ENCODE peak calls at places on chromosomes 2 and 18, in ten cellular contexts. One of them, this sample, is unnamed. For H3K4me1, the result is how much of the 10 kb centered on the place peaks cover.

GRCh38 chr2:45120546-45120945 is 111.3 kb upstream of the SIX2 start:
- DNase-seq in PC-9: peak
- DNase-seq in right lobe of liver: no peak
- DNase-seq in lower lobe of right lung: no peak
- DNase-seq in effector memory CD4-positive, alpha-beta T cell: no peak
- DNase-seq in stomach: no peak
- DNase-seq in naive thymus-derived CD4-positive, alpha-beta T cell: no peak
- DNase-seq in A549: no peak
- DNase-seq in aorta: no peak
- DNase-seq in IMR-90: peak
- DNase-seq in this sample: no peak

GRCh38 chr2:62489702-62490101 is 16.3 kb downstream of the TMEM17 start:
- DNase-seq in PC-9: no peak
- DNase-seq in right lobe of liver: no peak
- DNase-seq in lower lobe of right lung: no peak
- DNase-seq in effector memory CD4-positive, alpha-beta T cell: no peak
- DNase-seq in stomach: no peak
- DNase-seq in naive thymus-derived CD4-positive, alpha-beta T cell: no peak
- DNase-seq in A549: no peak
- DNase-seq in aorta: no peak
- DNase-seq in IMR-90: no peak
- DNase-seq in this sample: no peak

GRCh38 chr2:200466703-200467418 is 43.0 kb downstream of the KCTD18 start:
- DNase-seq in PC-9: no peak
- DNase-seq in right lobe of liver: no peak
- DNase-seq in lower lobe of right lung: no peak
- DNase-seq in effector memory CD4-positive, alpha-beta T cell: peak
- DNase-seq in stomach: no peak
- DNase-seq in naive thymus-derived CD4-positive, alpha-beta T cell: peak
- DNase-seq in A549: no peak
- DNase-seq in aorta: peak
- DNase-seq in IMR-90: peak
- DNase-seq in this sample: no peak

GRCh38 chr18:4854664-4855063 is 342.4 kb downstream of the AKAIN1 start:
- DNase-seq in PC-9: no peak
- DNase-seq in right lobe of liver: no peak
- DNase-seq in lower lobe of right lung: no peak
- DNase-seq in effector memory CD4-positive, alpha-beta T cell: no peak
- DNase-seq in stomach: no peak
- DNase-seq in naive thymus-derived CD4-positive, alpha-beta T cell: no peak
- DNase-seq in A549: no peak
- DNase-seq in aorta: no peak
- DNase-seq in IMR-90: no peak
- DNase-seq in this sample: no peak

GRCh38 chr18:12947355-12948054 is at the start of gene SEH1L:
- DNase-seq in PC-9: peak
- DNase-seq in right lobe of liver: peak
- DNase-seq in lower lobe of right lung: peak
- DNase-seq in effector memory CD4-positive, alpha-beta T cell: peak
- DNase-seq in stomach: peak
- DNase-seq in naive thymus-derived CD4-positive, alpha-beta T cell: peak
- DNase-seq in A549: peak
- DNase-seq in aorta: peak
- DNase-seq in IMR-90: peak
- DNase-seq in this sample: peak

GRCh38 chr2:205808493-205809121 is 126.3 kb downstream of the NRP2 start:
- DNase-seq in PC-9: no peak
- DNase-seq in right lobe of liver: peak
- DNase-seq in lower lobe of right lung: no peak
- DNase-seq in effector memory CD4-positive, alpha-beta T cell: no peak
- DNase-seq in stomach: no peak
- DNase-seq in naive thymus-derived CD4-positive, alpha-beta T cell: no peak
- DNase-seq in A549: no peak
- DNase-seq in aorta: no peak
- DNase-seq in IMR-90: no peak
- DNase-seq in this sample: no peak

GRCh38 chr2:235642446-235643107 is 148.7 kb downstream of the AGAP1 start:
- DNase-seq in PC-9: no peak
- DNase-seq in right lobe of liver: no peak
- DNase-seq in lower lobe of right lung: no peak
- DNase-seq in effector memory CD4-positive, alpha-beta T cell: no peak
- DNase-seq in stomach: no peak
- DNase-seq in naive thymus-derived CD4-positive, alpha-beta T cell: no peak
- DNase-seq in A549: no peak
- DNase-seq in aorta: no peak
- DNase-seq in IMR-90: peak
- DNase-seq in this sample: no peak

GRCh38 chr18:37663446-37663845 is 97.8 kb upstream of the CELF4 start:
- DNase-seq in PC-9: no peak
- DNase-seq in right lobe of liver: no peak
- DNase-seq in lower lobe of right lung: no peak
- DNase-seq in effector memory CD4-positive, alpha-beta T cell: no peak
- DNase-seq in stomach: no peak
- DNase-seq in naive thymus-derived CD4-positive, alpha-beta T cell: no peak
- DNase-seq in A549: no peak
- DNase-seq in aorta: no peak
- DNase-seq in IMR-90: no peak
- DNase-seq in this sample: no peak

GRCh38 chr2:215405722-215406581 is 29.9 kb downstream of the FN1 start:
- DNase-seq in PC-9: no peak
- DNase-seq in right lobe of liver: no peak
- DNase-seq in lower lobe of right lung: no peak
- DNase-seq in effector memory CD4-positive, alpha-beta T cell: no peak
- DNase-seq in stomach: no peak
- DNase-seq in naive thymus-derived CD4-positive, alpha-beta T cell: no peak
- DNase-seq in A549: no peak
- DNase-seq in aorta: no peak
- DNase-seq in IMR-90: no peak
- DNase-seq in this sample: no peak

GRCh38 chr2:215404357-215404719 is 31.5 kb downstream of the FN1 start:
- DNase-seq in PC-9: no peak
- DNase-seq in right lobe of liver: no peak
- DNase-seq in lower lobe of right lung: no peak
- DNase-seq in effector memory CD4-positive, alpha-beta T cell: no peak
- DNase-seq in stomach: no peak
- DNase-seq in naive thymus-derived CD4-positive, alpha-beta T cell: no peak
- DNase-seq in A549: no peak
- DNase-seq in aorta: no peak
- DNase-seq in IMR-90: no peak
- DNase-seq in this sample: no peak

GRCh38 chr2:215407596-215408264 is 28.1 kb downstream of the FN1 start:
- DNase-seq in PC-9: no peak
- DNase-seq in right lobe of liver: no peak
- DNase-seq in lower lobe of right lung: no peak
- DNase-seq in effector memory CD4-positive, alpha-beta T cell: no peak
- DNase-seq in stomach: no peak
- DNase-seq in naive thymus-derived CD4-positive, alpha-beta T cell: no peak
- DNase-seq in A549: no peak
- DNase-seq in aorta: no peak
- DNase-seq in IMR-90: no peak
- DNase-seq in this sample: no peak

GRCh38 chr2:215409331-215410127 is 26.3 kb downstream of the FN1 start:
- DNase-seq in PC-9: peak
- DNase-seq in right lobe of liver: no peak
- DNase-seq in lower lobe of right lung: no peak
- DNase-seq in effector memory CD4-positive, alpha-beta T cell: no peak
- DNase-seq in stomach: no peak
- DNase-seq in naive thymus-derived CD4-positive, alpha-beta T cell: no peak
- DNase-seq in A549: no peak
- DNase-seq in aorta: no peak
- DNase-seq in IMR-90: peak
- DNase-seq in this sample: peak

GRCh38 chr2:215407061-215407460 is 28.8 kb downstream of the FN1 start:
- DNase-seq in PC-9: no peak
- DNase-seq in right lobe of liver: no peak
- DNase-seq in lower lobe of right lung: no peak
- DNase-seq in effector memory CD4-positive, alpha-beta T cell: no peak
- DNase-seq in stomach: no peak
- DNase-seq in naive thymus-derived CD4-positive, alpha-beta T cell: no peak
- DNase-seq in A549: no peak
- DNase-seq in aorta: no peak
- DNase-seq in IMR-90: no peak
- DNase-seq in this sample: no peak
- H3K4me1 ChIP-seq in PC-9: under half
- H3K4me1 ChIP-seq in right lobe of liver: under half
- H3K4me1 ChIP-seq in lower lobe of right lung: under half
- H3K4me1 ChIP-seq in effector memory CD4-positive, alpha-beta T cell: under half
- H3K4me1 ChIP-seq in stomach: under half
- H3K4me1 ChIP-seq in naive thymus-derived CD4-positive, alpha-beta T cell: under half
- H3K4me1 ChIP-seq in A549: under half
- H3K4me1 ChIP-seq in aorta: under half
- H3K4me1 ChIP-seq in IMR-90: under half
- H3K4me1 ChIP-seq in this sample: under half

DNA sequence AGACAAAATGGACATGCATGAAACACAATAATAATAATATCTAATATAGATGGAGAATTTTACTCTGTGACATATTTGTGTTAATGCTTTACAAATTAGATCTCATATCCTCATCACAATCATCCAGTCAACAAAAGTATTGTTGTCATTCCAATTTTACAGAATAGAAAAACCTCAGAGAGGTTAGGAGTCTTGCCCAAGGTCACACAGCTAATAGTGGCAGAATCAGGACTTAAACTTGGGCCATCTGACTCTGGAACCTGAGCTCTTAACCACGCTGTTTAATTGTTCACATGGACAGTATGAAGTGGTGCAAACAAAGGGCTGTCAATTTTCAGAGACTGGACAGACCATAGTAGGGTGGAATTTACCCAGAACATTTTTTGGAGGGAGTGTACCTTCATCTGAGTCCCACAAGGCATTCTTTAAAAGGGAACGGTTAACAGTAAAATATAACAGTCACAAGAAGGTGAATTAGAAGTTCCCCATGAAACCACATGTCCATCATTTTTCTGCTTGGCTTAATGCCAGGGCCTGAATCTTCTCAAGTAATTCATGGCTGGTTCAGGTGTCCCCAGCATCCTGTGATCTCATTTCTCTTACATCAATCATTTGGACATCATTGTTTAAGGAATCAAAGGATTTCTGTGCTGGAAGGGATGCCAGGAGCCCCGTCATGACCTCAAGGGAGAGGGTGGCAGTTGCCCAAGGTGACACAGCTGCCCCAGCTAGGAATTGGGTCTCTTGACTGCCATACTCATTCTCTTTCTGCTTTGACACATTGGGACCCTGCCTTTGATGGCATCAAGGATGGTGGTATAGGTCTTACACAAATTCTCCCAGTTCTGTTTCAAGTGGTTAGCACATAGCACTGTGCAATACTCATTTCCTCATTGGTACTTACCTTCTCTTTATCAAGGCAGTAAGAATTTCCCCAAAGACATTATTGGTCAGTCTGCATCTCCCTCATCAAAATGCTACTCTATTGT is 35.6 kb upstream of the CCDC93 start:
- DNase-seq in PC-9: peak
- DNase-seq in right lobe of liver: no peak
- DNase-seq in lower lobe of right lung: no peak
- DNase-seq in effector memory CD4-positive, alpha-beta T cell: no peak
- DNase-seq in stomach: no peak
- DNase-seq in naive thymus-derived CD4-positive, alpha-beta T cell: no peak
- DNase-seq in A549: no peak
- DNase-seq in aorta: no peak
- DNase-seq in IMR-90: no peak
- DNase-seq in this sample: no peak
- H3K4me1 ChIP-seq in PC-9: under half
- H3K4me1 ChIP-seq in right lobe of liver: under half
- H3K4me1 ChIP-seq in lower lobe of right lung: under half
- H3K4me1 ChIP-seq in effector memory CD4-positive, alpha-beta T cell: under half
- H3K4me1 ChIP-seq in stomach: under half
- H3K4me1 ChIP-seq in naive thymus-derived CD4-positive, alpha-beta T cell: under half
- H3K4me1 ChIP-seq in A549: under half
- H3K4me1 ChIP-seq in aorta: under half
- H3K4me1 ChIP-seq in IMR-90: under half
- H3K4me1 ChIP-seq in this sample: under half

GRCh38 chr2:26049641-26050040 is 15.8 kb downstream of the RAB10 start:
- DNase-seq in PC-9: no peak
- DNase-seq in right lobe of liver: no peak
- DNase-seq in lower lobe of right lung: no peak
- DNase-seq in effector memory CD4-positive, alpha-beta T cell: no peak
- DNase-seq in stomach: no peak
- DNase-seq in naive thymus-derived CD4-positive, alpha-beta T cell: no peak
- DNase-seq in A549: no peak
- DNase-seq in aorta: no peak
- DNase-seq in IMR-90: no peak
- DNase-seq in this sample: no peak

GRCh38 chr2:26058390-26058789 is 24.5 kb downstream of the RAB10 start:
- DNase-seq in PC-9: no peak
- DNase-seq in right lobe of liver: no peak
- DNase-seq in lower lobe of right lung: no peak
- DNase-seq in effector memory CD4-positive, alpha-beta T cell: no peak
- DNase-seq in stomach: no peak
- DNase-seq in naive thymus-derived CD4-positive, alpha-beta T cell: no peak
- DNase-seq in A549: no peak
- DNase-seq in aorta: no peak
- DNase-seq in IMR-90: no peak
- DNase-seq in this sample: no peak

GRCh38 chr2:26054598-26055348 is 20.9 kb downstream of the RAB10 start:
- DNase-seq in PC-9: no peak
- DNase-seq in right lobe of liver: no peak
- DNase-seq in lower lobe of right lung: no peak
- DNase-seq in effector memory CD4-positive, alpha-beta T cell: no peak
- DNase-seq in stomach: no peak
- DNase-seq in naive thymus-derived CD4-positive, alpha-beta T cell: no peak
- DNase-seq in A549: no peak
- DNase-seq in aorta: no peak
- DNase-seq in IMR-90: peak
- DNase-seq in this sample: no peak

GRCh38 chr2:26048791-26049190 is 14.9 kb downstream of the RAB10 start:
- DNase-seq in PC-9: no peak
- DNase-seq in right lobe of liver: no peak
- DNase-seq in lower lobe of right lung: no peak
- DNase-seq in effector memory CD4-positive, alpha-beta T cell: no peak
- DNase-seq in stomach: no peak
- DNase-seq in naive thymus-derived CD4-positive, alpha-beta T cell: no peak
- DNase-seq in A549: no peak
- DNase-seq in aorta: no peak
- DNase-seq in IMR-90: no peak
- DNase-seq in this sample: no peak

DNA sequence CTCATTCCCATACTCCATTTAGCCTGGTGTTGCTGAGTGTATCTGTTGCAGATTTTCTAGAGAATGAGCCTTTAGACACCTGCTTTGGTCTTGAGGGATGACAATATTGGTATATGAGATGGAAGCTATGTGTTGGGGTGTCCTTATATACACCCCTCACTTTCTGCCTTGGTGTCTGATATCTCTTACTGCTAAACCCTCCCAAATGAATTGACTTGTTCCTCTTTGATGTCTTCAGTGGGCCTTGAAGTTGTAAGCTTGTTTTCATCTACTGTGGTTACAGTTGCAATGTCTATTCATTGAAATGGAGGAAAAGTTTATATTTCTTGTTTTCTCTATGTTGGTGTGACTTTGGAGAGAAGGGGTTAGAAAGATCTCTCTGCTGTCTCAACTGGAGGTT is 18.8 kb downstream of the RAB10 start:
- DNase-seq in PC-9: no peak
- DNase-seq in right lobe of liver: no peak
- DNase-seq in lower lobe of right lung: no peak
- DNase-seq in effector memory CD4-positive, alpha-beta T cell: no peak
- DNase-seq in stomach: no peak
- DNase-seq in naive thymus-derived CD4-positive, alpha-beta T cell: no peak
- DNase-seq in A549: no peak
- DNase-seq in aorta: no peak
- DNase-seq in IMR-90: no peak
- DNase-seq in this sample: no peak
- H3K4me1 ChIP-seq in PC-9: under half
- H3K4me1 ChIP-seq in right lobe of liver: under half
- H3K4me1 ChIP-seq in lower lobe of right lung: under half
- H3K4me1 ChIP-seq in effector memory CD4-positive, alpha-beta T cell: under half
- H3K4me1 ChIP-seq in stomach: half or more
- H3K4me1 ChIP-seq in naive thymus-derived CD4-positive, alpha-beta T cell: under half
- H3K4me1 ChIP-seq in A549: half or more
- H3K4me1 ChIP-seq in aorta: under half
- H3K4me1 ChIP-seq in IMR-90: under half
- H3K4me1 ChIP-seq in this sample: under half

DNA sequence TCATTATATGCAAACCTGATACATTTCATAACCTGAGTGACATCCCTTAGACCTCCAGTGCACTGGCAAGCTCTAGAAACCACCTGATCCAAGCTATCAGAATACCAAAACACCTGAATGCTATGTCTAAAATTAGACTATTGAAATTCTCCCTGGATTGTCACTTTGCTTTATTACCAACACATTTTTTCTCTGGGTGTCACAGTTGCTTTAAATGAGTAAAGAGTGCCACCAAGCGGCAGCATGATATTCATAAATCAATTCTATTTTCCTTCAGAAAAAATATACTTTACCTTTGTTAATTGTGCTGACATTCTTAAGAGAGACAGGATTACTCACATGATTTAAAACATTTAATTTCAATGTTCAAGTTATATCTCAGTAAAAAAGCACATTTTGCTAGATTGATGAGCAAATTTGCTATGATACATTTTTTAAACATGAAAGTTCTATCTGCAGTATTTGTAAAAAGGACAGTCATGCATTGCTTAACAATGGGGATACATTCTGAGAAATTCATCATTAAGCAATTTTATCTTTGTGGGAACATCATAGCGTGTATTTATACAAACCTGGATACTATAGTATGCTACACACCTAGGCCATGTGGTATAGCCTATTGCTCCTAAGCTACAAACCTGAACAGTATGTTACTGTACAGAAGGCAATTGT is 338.4 kb upstream of the SLC39A10 start:
- DNase-seq in PC-9: peak
- DNase-seq in right lobe of liver: no peak
- DNase-seq in lower lobe of right lung: no peak
- DNase-seq in effector memory CD4-positive, alpha-beta T cell: peak
- DNase-seq in stomach: no peak
- DNase-seq in naive thymus-derived CD4-positive, alpha-beta T cell: peak
- DNase-seq in A549: peak
- DNase-seq in aorta: no peak
- DNase-seq in IMR-90: peak
- DNase-seq in this sample: peak
- H3K4me1 ChIP-seq in PC-9: under half
- H3K4me1 ChIP-seq in right lobe of liver: under half
- H3K4me1 ChIP-seq in lower lobe of right lung: under half
- H3K4me1 ChIP-seq in effector memory CD4-positive, alpha-beta T cell: under half
- H3K4me1 ChIP-seq in stomach: under half
- H3K4me1 ChIP-seq in naive thymus-derived CD4-positive, alpha-beta T cell: under half
- H3K4me1 ChIP-seq in A549: half or more
- H3K4me1 ChIP-seq in aorta: under half
- H3K4me1 ChIP-seq in IMR-90: under half
- H3K4me1 ChIP-seq in this sample: under half

This sample was measured in HCT116.